ENCODE peak calls at places on chromosomes 12 and 14, in eight cellular contexts. One of them, this sample, is unnamed.

GRCh38 chr12:12546314-12546772 is 16.3 kb downstream of the DUSP16 start:
- DNase-seq in cerebellar nuclear complex: no peak
- DNase-seq in non-pigmented ciliary epithelial cell: no peak
- DNase-seq in central memory CD4-positive, alpha-beta T cell: no peak
- DNase-seq in mucosa of descending colon: no peak
- DNase-seq in activated T-helper 1 cell treated with anti-CD3 and anti-CD28 coated beads, Interleukin-2, amount 50 U/mL, for 16 hours: no peak
- DNase-seq in caudate nucleus: no peak
- DNase-seq in ELR: peak; percentile 27
- DNase-seq in this sample: no peak

GRCh38 chr14:46596236-46596635 is 55.3 kb downstream of the RPL10L start:
- DNase-seq in cerebellar nuclear complex: no peak
- DNase-seq in non-pigmented ciliary epithelial cell: no peak
- DNase-seq in central memory CD4-positive, alpha-beta T cell: no peak
- DNase-seq in mucosa of descending colon: no peak
- DNase-seq in activated T-helper 1 cell treated with anti-CD3 and anti-CD28 coated beads, Interleukin-2, amount 50 U/mL, for 16 hours: no peak
- DNase-seq in caudate nucleus: no peak
- DNase-seq in ELR: no peak
- DNase-seq in this sample: no peak

GRCh38 chr12:122964439-122965257 is 1.6 kb downstream of the ABCB9 start:
- DNase-seq in cerebellar nuclear complex: no peak
- DNase-seq in non-pigmented ciliary epithelial cell: no peak
- DNase-seq in central memory CD4-positive, alpha-beta T cell: no peak
- DNase-seq in mucosa of descending colon: peak; percentile 46
- DNase-seq in activated T-helper 1 cell treated with anti-CD3 and anti-CD28 coated beads, Interleukin-2, amount 50 U/mL, for 16 hours: no peak
- DNase-seq in caudate nucleus: no peak
- DNase-seq in ELR: no peak
- DNase-seq in this sample: no peak

GRCh38 chr12:110846615-110847566 is at the start of gene CCDC63:
- DNase-seq in cerebellar nuclear complex: no peak
- DNase-seq in non-pigmented ciliary epithelial cell: no peak
- DNase-seq in central memory CD4-positive, alpha-beta T cell: no peak
- DNase-seq in mucosa of descending colon: peak; percentile 57
- DNase-seq in activated T-helper 1 cell treated with anti-CD3 and anti-CD28 coated beads, Interleukin-2, amount 50 U/mL, for 16 hours: no peak
- DNase-seq in caudate nucleus: peak; percentile 10
- DNase-seq in ELR: peak; percentile 49
- DNase-seq in this sample: peak; percentile 58

GRCh38 chr12:116125981-116126566 is 151.4 kb downstream of the MED13L start:
- DNase-seq in cerebellar nuclear complex: no peak
- DNase-seq in non-pigmented ciliary epithelial cell: no peak
- DNase-seq in central memory CD4-positive, alpha-beta T cell: no peak
- DNase-seq in mucosa of descending colon: no peak
- DNase-seq in activated T-helper 1 cell treated with anti-CD3 and anti-CD28 coated beads, Interleukin-2, amount 50 U/mL, for 16 hours: no peak
- DNase-seq in caudate nucleus: no peak
- DNase-seq in ELR: no peak
- DNase-seq in this sample: no peak

GRCh38 chr12:57887631-57888406 is 41.3 kb upstream of the CTDSP2 start:
- DNase-seq in cerebellar nuclear complex: no peak
- DNase-seq in non-pigmented ciliary epithelial cell: no peak
- DNase-seq in central memory CD4-positive, alpha-beta T cell: no peak
- DNase-seq in mucosa of descending colon: no peak
- DNase-seq in activated T-helper 1 cell treated with anti-CD3 and anti-CD28 coated beads, Interleukin-2, amount 50 U/mL, for 16 hours: no peak
- DNase-seq in caudate nucleus: peak; percentile 53
- DNase-seq in ELR: peak; percentile 48
- DNase-seq in this sample: no peak

GRCh38 chr12:54439521-54440255 is 20.6 kb upstream of the ITGA5 start:
- DNase-seq in cerebellar nuclear complex: peak; percentile 45
- DNase-seq in non-pigmented ciliary epithelial cell: no peak
- DNase-seq in central memory CD4-positive, alpha-beta T cell: peak; percentile 51
- DNase-seq in mucosa of descending colon: no peak
- DNase-seq in activated T-helper 1 cell treated with anti-CD3 and anti-CD28 coated beads, Interleukin-2, amount 50 U/mL, for 16 hours: no peak
- DNase-seq in caudate nucleus: no peak
- DNase-seq in ELR: peak; percentile 85
- DNase-seq in this sample: no peak

GRCh38 chr14:89466460-89466859 is 49.4 kb upstream of the FOXN3 start:
- DNase-seq in cerebellar nuclear complex: no peak
- DNase-seq in non-pigmented ciliary epithelial cell: no peak
- DNase-seq in central memory CD4-positive, alpha-beta T cell: no peak
- DNase-seq in mucosa of descending colon: no peak
- DNase-seq in activated T-helper 1 cell treated with anti-CD3 and anti-CD28 coated beads, Interleukin-2, amount 50 U/mL, for 16 hours: no peak
- DNase-seq in caudate nucleus: no peak
- DNase-seq in ELR: no peak
- DNase-seq in this sample: no peak

GRCh38 chr12:6919588-6919987 is 5.2 kb downstream of the ENO2 start:
- DNase-seq in cerebellar nuclear complex: no peak
- DNase-seq in non-pigmented ciliary epithelial cell: no peak
- DNase-seq in central memory CD4-positive, alpha-beta T cell: no peak
- DNase-seq in mucosa of descending colon: peak; percentile 6
- DNase-seq in activated T-helper 1 cell treated with anti-CD3 and anti-CD28 coated beads, Interleukin-2, amount 50 U/mL, for 16 hours: no peak
- DNase-seq in caudate nucleus: no peak
- DNase-seq in ELR: no peak
- DNase-seq in this sample: no peak

GRCh38 chr12:1130164-1130563 is 139.1 kb downstream of the ERC1 start:
- DNase-seq in cerebellar nuclear complex: no peak
- DNase-seq in non-pigmented ciliary epithelial cell: peak; percentile 8
- DNase-seq in central memory CD4-positive, alpha-beta T cell: no peak
- DNase-seq in mucosa of descending colon: no peak
- DNase-seq in activated T-helper 1 cell treated with anti-CD3 and anti-CD28 coated beads, Interleukin-2, amount 50 U/mL, for 16 hours: no peak
- DNase-seq in caudate nucleus: no peak
- DNase-seq in ELR: peak; percentile 15
- DNase-seq in this sample: peak; percentile 48

GRCh38 chr12:7017870-7018349 is 366 bp downstream of the LPCAT3 start:
- DNase-seq in cerebellar nuclear complex: no peak
- DNase-seq in non-pigmented ciliary epithelial cell: no peak
- DNase-seq in central memory CD4-positive, alpha-beta T cell: no peak
- DNase-seq in mucosa of descending colon: no peak
- DNase-seq in activated T-helper 1 cell treated with anti-CD3 and anti-CD28 coated beads, Interleukin-2, amount 50 U/mL, for 16 hours: no peak
- DNase-seq in caudate nucleus: no peak
- DNase-seq in ELR: no peak
- DNase-seq in this sample: no peak

GRCh38 chr14:74085047-74085637 is 386 bp downstream of the LIN52 start:
- DNase-seq in cerebellar nuclear complex: no peak
- DNase-seq in non-pigmented ciliary epithelial cell: no peak
- DNase-seq in central memory CD4-positive, alpha-beta T cell: peak; percentile 1
- DNase-seq in mucosa of descending colon: peak; percentile 56
- DNase-seq in activated T-helper 1 cell treated with anti-CD3 and anti-CD28 coated beads, Interleukin-2, amount 50 U/mL, for 16 hours: no peak
- DNase-seq in caudate nucleus: no peak
- DNase-seq in ELR: peak; percentile 74
- DNase-seq in this sample: no peak

GRCh38 chr14:102111101-102111500 is 24.3 kb upstream of the HSP90AA1 start:
- DNase-seq in cerebellar nuclear complex: no peak
- DNase-seq in non-pigmented ciliary epithelial cell: no peak
- DNase-seq in central memory CD4-positive, alpha-beta T cell: no peak
- DNase-seq in mucosa of descending colon: no peak
- DNase-seq in activated T-helper 1 cell treated with anti-CD3 and anti-CD28 coated beads, Interleukin-2, amount 50 U/mL, for 16 hours: no peak
- DNase-seq in caudate nucleus: no peak
- DNase-seq in ELR: no peak
- DNase-seq in this sample: no peak

GRCh38 chr14:96246535-96246839 is 9.5 kb upstream of the BDKRB1 start:
- DNase-seq in cerebellar nuclear complex: no peak
- DNase-seq in non-pigmented ciliary epithelial cell: peak; percentile 90
- DNase-seq in central memory CD4-positive, alpha-beta T cell: no peak
- DNase-seq in mucosa of descending colon: no peak
- DNase-seq in activated T-helper 1 cell treated with anti-CD3 and anti-CD28 coated beads, Interleukin-2, amount 50 U/mL, for 16 hours: no peak
- DNase-seq in caudate nucleus: no peak
- DNase-seq in ELR: peak; percentile 98
- DNase-seq in this sample: peak; percentile 47

GRCh38 chr14:54669759-54670630 is 103.1 kb downstream of the SAMD4A start:
- DNase-seq in cerebellar nuclear complex: no peak
- DNase-seq in non-pigmented ciliary epithelial cell: peak; percentile 63
- DNase-seq in central memory CD4-positive, alpha-beta T cell: peak; percentile 17
- DNase-seq in mucosa of descending colon: no peak
- DNase-seq in activated T-helper 1 cell treated with anti-CD3 and anti-CD28 coated beads, Interleukin-2, amount 50 U/mL, for 16 hours: no peak
- DNase-seq in caudate nucleus: no peak
- DNase-seq in ELR: peak; percentile 94
- DNase-seq in this sample: no peak

GRCh38 chr14:32661216-32661615 is 277.5 kb upstream of the NPAS3 start:
- DNase-seq in cerebellar nuclear complex: no peak
- DNase-seq in non-pigmented ciliary epithelial cell: no peak
- DNase-seq in central memory CD4-positive, alpha-beta T cell: no peak
- DNase-seq in mucosa of descending colon: no peak
- DNase-seq in activated T-helper 1 cell treated with anti-CD3 and anti-CD28 coated beads, Interleukin-2, amount 50 U/mL, for 16 hours: no peak
- DNase-seq in caudate nucleus: no peak
- DNase-seq in ELR: no peak
- DNase-seq in this sample: no peak

GRCh38 chr12:101935769-101936741 is 58.7 kb downstream of the DRAM1 start:
- DNase-seq in cerebellar nuclear complex: no peak
- DNase-seq in non-pigmented ciliary epithelial cell: peak; percentile 95
- DNase-seq in central memory CD4-positive, alpha-beta T cell: no peak
- DNase-seq in mucosa of descending colon: no peak
- DNase-seq in activated T-helper 1 cell treated with anti-CD3 and anti-CD28 coated beads, Interleukin-2, amount 50 U/mL, for 16 hours: no peak
- DNase-seq in caudate nucleus: no peak
- DNase-seq in ELR: peak; percentile 91
- DNase-seq in this sample: no peak

GRCh38 chr14:99143126-99143525 is 128.9 kb downstream of the BCL11B start:
- DNase-seq in cerebellar nuclear complex: no peak
- DNase-seq in non-pigmented ciliary epithelial cell: no peak
- DNase-seq in central memory CD4-positive, alpha-beta T cell: no peak
- DNase-seq in mucosa of descending colon: no peak
- DNase-seq in activated T-helper 1 cell treated with anti-CD3 and anti-CD28 coated beads, Interleukin-2, amount 50 U/mL, for 16 hours: no peak
- DNase-seq in caudate nucleus: no peak
- DNase-seq in ELR: no peak
- DNase-seq in this sample: no peak

GRCh38 chr14:68966872-68967301 is 12.2 kb downstream of the ACTN1 start:
- DNase-seq in cerebellar nuclear complex: no peak
- DNase-seq in non-pigmented ciliary epithelial cell: no peak
- DNase-seq in central memory CD4-positive, alpha-beta T cell: no peak
- DNase-seq in mucosa of descending colon: no peak
- DNase-seq in activated T-helper 1 cell treated with anti-CD3 and anti-CD28 coated beads, Interleukin-2, amount 50 U/mL, for 16 hours: no peak
- DNase-seq in caudate nucleus: no peak
- DNase-seq in ELR: no peak
- DNase-seq in this sample: no peak

GRCh38 chr14:96762650-96763049 is 34.5 kb upstream of the VRK1 start:
- DNase-seq in cerebellar nuclear complex: peak; percentile 18
- DNase-seq in non-pigmented ciliary epithelial cell: peak; percentile 8
- DNase-seq in central memory CD4-positive, alpha-beta T cell: peak; percentile 55
- DNase-seq in mucosa of descending colon: no peak
- DNase-seq in activated T-helper 1 cell treated with anti-CD3 and anti-CD28 coated beads, Interleukin-2, amount 50 U/mL, for 16 hours: no peak
- DNase-seq in caudate nucleus: no peak
- DNase-seq in ELR: peak; percentile 78
- DNase-seq in this sample: peak; percentile 71

GRCh38 chr12:62933871-62934798 is 815 bp downstream of the PPM1H start:
- DNase-seq in cerebellar nuclear complex: no peak
- DNase-seq in non-pigmented ciliary epithelial cell: no peak
- DNase-seq in central memory CD4-positive, alpha-beta T cell: no peak
- DNase-seq in mucosa of descending colon: peak; percentile 65
- DNase-seq in activated T-helper 1 cell treated with anti-CD3 and anti-CD28 coated beads, Interleukin-2, amount 50 U/mL, for 16 hours: no peak
- DNase-seq in caudate nucleus: peak; percentile 81
- DNase-seq in ELR: peak; percentile 54
- DNase-seq in this sample: peak; percentile 46

GRCh38 chr12:69936214-69936731 is 111.2 kb downstream of the MYRFL start:
- DNase-seq in cerebellar nuclear complex: peak; percentile 55
- DNase-seq in non-pigmented ciliary epithelial cell: no peak
- DNase-seq in central memory CD4-positive, alpha-beta T cell: no peak
- DNase-seq in mucosa of descending colon: no peak
- DNase-seq in activated T-helper 1 cell treated with anti-CD3 and anti-CD28 coated beads, Interleukin-2, amount 50 U/mL, for 16 hours: no peak
- DNase-seq in caudate nucleus: no peak
- DNase-seq in ELR: no peak
- DNase-seq in this sample: peak; percentile 57

GRCh38 chr14:50321009-50321660 is 9.0 kb downstream of the DMAC2L start:
- DNase-seq in cerebellar nuclear complex: peak; percentile 64
- DNase-seq in non-pigmented ciliary epithelial cell: peak; percentile 95
- DNase-seq in central memory CD4-positive, alpha-beta T cell: peak; percentile 80
- DNase-seq in mucosa of descending colon: no peak
- DNase-seq in activated T-helper 1 cell treated with anti-CD3 and anti-CD28 coated beads, Interleukin-2, amount 50 U/mL, for 16 hours: peak; percentile 19
- DNase-seq in caudate nucleus: peak; percentile 45
- DNase-seq in ELR: peak; percentile 98
- DNase-seq in this sample: peak; percentile 75

GRCh38 chr14:51014086-51014485 is 69.8 kb upstream of the PYGL start:
- DNase-seq in cerebellar nuclear complex: peak; percentile 11
- DNase-seq in non-pigmented ciliary epithelial cell: no peak
- DNase-seq in central memory CD4-positive, alpha-beta T cell: no peak
- DNase-seq in mucosa of descending colon: no peak
- DNase-seq in activated T-helper 1 cell treated with anti-CD3 and anti-CD28 coated beads, Interleukin-2, amount 50 U/mL, for 16 hours: no peak
- DNase-seq in caudate nucleus: no peak
- DNase-seq in ELR: peak; percentile 29
- DNase-seq in this sample: no peak

GRCh38 chr12:132335179-132335756 is 5.9 kb upstream of the GALNT9 start:
- DNase-seq in cerebellar nuclear complex: no peak
- DNase-seq in non-pigmented ciliary epithelial cell: no peak
- DNase-seq in central memory CD4-positive, alpha-beta T cell: no peak
- DNase-seq in mucosa of descending colon: no peak
- DNase-seq in activated T-helper 1 cell treated with anti-CD3 and anti-CD28 coated beads, Interleukin-2, amount 50 U/mL, for 16 hours: no peak
- DNase-seq in caudate nucleus: no peak
- DNase-seq in ELR: no peak
- DNase-seq in this sample: no peak

GRCh38 chr12:4169959-4170358 is 103.6 kb upstream of the CCND2 start:
- DNase-seq in cerebellar nuclear complex: no peak
- DNase-seq in non-pigmented ciliary epithelial cell: no peak
- DNase-seq in central memory CD4-positive, alpha-beta T cell: no peak
- DNase-seq in mucosa of descending colon: no peak
- DNase-seq in activated T-helper 1 cell treated with anti-CD3 and anti-CD28 coated beads, Interleukin-2, amount 50 U/mL, for 16 hours: no peak
- DNase-seq in caudate nucleus: no peak
- DNase-seq in ELR: peak; percentile 18
- DNase-seq in this sample: no peak

GRCh38 chr14:80959448-80960006 is 4.1 kb downstream of the TSHR start:
- DNase-seq in cerebellar nuclear complex: no peak
- DNase-seq in non-pigmented ciliary epithelial cell: no peak
- DNase-seq in central memory CD4-positive, alpha-beta T cell: peak; percentile 58
- DNase-seq in mucosa of descending colon: no peak
- DNase-seq in activated T-helper 1 cell treated with anti-CD3 and anti-CD28 coated beads, Interleukin-2, amount 50 U/mL, for 16 hours: no peak
- DNase-seq in caudate nucleus: no peak
- DNase-seq in ELR: no peak
- DNase-seq in this sample: no peak

This sample was measured in Caco-2.